ENCODE peak calls at places on chromosome X, in six cellular contexts. I, R, A, Q, F and Y are unnamed samples.

GRCh38 chrX:96004386-96004785 is 680.3 kb upstream of the DIAPH2 start:
- DNase-seq in Q (no peak), I (no peak), A (no peak), R (no peak), F (no peak), Y (no peak)

GRCh38 chrX:110316351-110317078 is 1.4 kb downstream of the AMMECR1 start:
- DNase-seq in I (no peak), R (no peak), A (no peak), Q (peak), F (no peak), Y (no peak)

GRCh38 chrX:83845397-83845796 is 15.5 kb upstream of the CYLC1 start:
- DNase-seq in I (peak), Q (peak), F (peak), R (no peak), A (peak), Y (peak)

GRCh38 chrX:55908685-55909212 is 191.2 kb downstream of the RRAGB start:
- DNase-seq in I (no peak), A (no peak), F (no peak), Q (no peak), R (no peak), Y (peak)

GRCh38 chrX:111568356-111568755 is 56.9 kb downstream of the SERTM2 start:
- DNase-seq in R (no peak), F (peak), Q (peak), I (peak), A (peak), Y (no peak)

GRCh38 chrX:103254171-103254824 is 657 bp downstream of the TCEAL8 start:
- DNase-seq in A (peak), R (peak), F (peak), Q (peak), I (peak), Y (no peak)

GRCh38 chrX:15292861-15293260 is 22.6 kb downstream of the ASB11 start:
- DNase-seq in F (no peak), Q (no peak), A (no peak), I (no peak), R (no peak), Y (no peak)

GRCh38 chrX:86103061-86103460 is 45.2 kb upstream of the DACH2 start:
- DNase-seq in F (no peak), R (no peak), I (no peak), Q (no peak), A (no peak), Y (no peak)

GRCh38 chrX:54479471-54480122 is 16.4 kb downstream of the FGD1 start:
- DNase-seq in A (no peak), I (no peak), Q (no peak), R (no peak), F (no peak), Y (peak)

GRCh38 chrX:54481751-54482150 is 14.3 kb downstream of the FGD1 start:
- DNase-seq in A (no peak), R (no peak), F (peak), Q (peak), I (no peak), Y (no peak)

GRCh38 chrX:54483946-54484345 is 12.1 kb downstream of the FGD1 start:
- DNase-seq in Q (no peak), I (no peak), F (no peak), R (no peak), A (no peak), Y (no peak)

GRCh38 chrX:54482839-54483593 is 13.0 kb downstream of the FGD1 start:
- DNase-seq in R (no peak), F (no peak), I (no peak), A (no peak), Q (peak), Y (no peak)

GRCh38 chrX:54484666-54485065 is 11.4 kb downstream of the FGD1 start:
- DNase-seq in R (no peak), F (no peak), Q (peak), I (no peak), A (no peak), Y (no peak)
- TF ChIP-seq JUND in R (no peak), F (no peak), Q (no peak), I (no peak), A (no peak), Y (no peak)

GRCh38 chrX:54695231-54695630 is 102.8 kb downstream of the ITIH6 start:
- DNase-seq in A (no peak), I (no peak), Q (no peak), R (no peak), F (no peak), Y (no peak)
- TF ChIP-seq JUND in A (no peak), I (no peak), Q (no peak), R (no peak), F (no peak), Y (no peak)

DNA sequence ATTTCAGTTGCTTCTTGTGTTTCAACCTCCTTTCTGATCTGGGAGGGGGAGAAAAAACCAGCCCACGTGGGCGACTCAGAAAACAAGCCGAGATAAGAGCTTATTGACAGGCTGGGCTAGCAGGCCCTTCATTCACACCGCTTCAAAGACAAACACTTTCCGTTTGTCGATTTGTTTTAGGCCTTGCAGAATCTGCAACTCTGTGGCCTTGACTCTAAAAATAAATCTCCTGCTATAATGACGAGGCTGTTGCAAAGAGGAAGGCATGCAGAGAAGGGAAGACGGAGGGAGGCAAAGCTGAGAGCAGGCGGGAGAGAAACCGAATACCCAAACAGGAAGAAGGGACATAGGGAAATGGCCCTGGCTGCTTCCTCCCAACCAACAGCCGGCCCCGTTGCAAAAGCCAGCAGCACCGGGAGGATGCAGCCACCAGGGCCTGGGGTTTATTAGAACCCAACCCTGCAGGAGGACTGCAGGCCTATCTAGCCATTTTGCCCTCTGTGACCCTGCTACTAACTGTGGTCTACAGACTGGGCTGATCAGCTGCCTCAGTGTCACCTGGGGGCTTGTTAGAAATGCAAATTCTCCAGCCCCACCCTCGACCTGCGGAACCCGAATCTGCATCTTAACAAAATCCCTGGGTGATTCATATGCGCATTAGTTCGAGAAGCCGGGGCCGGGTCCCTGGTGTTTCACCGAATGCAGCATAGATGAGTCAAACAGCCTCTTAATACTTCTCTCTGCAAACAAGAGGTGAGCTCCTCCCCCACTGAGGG is 325.5 kb downstream of the BCOR start:
- DNase-seq in A (no peak), I (peak), R (no peak), F (peak), Q (no peak), Y (no peak)
- TF ChIP-seq JUND in A (no peak), I (no peak), R (no peak), F (no peak), Q (no peak), Y (no peak)

DNA sequence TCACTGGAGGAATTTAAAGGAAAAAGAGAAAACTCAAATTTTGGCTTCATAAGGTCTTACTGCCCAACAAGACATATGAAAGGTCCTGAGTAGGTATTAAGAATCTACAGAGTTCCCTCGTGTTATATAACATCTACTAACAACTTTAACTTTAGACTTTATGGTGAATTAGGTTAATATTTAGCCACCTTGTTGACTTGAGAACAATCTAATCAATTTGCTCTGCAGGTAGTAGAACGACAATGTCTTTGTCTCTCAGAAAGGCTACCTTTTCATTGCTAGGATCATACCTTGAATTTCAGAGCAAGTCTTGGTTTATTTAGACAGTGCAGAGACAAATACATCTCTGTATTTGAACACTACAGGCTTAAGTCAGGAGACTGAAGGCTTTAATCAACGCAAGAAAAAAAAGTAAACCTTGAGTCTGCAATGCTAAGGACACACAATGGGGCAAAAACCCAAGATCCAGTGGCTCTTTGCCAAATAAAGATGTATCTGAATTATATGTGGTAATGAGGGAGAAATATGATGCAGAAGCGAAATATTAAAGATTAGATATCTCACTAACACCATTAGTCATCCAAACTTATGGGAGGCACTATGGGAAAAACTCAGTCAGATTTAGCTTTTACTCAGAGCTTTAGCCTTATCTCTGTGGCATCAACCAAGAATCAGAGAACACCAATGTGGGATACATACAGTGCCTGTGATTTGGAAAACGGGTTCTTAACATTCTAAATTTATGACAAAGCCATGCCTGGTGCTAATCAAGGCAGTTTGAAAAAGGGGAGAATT is 93.6 kb upstream of the FTHL17 start:
- DNase-seq in R (no peak), I (peak), Q (no peak), F (no peak), A (no peak), Y (no peak)
- TF ChIP-seq JUND in R (no peak), I (no peak), Q (peak), F (no peak), A (no peak), Y (no peak)